ENCODE peak calls at places on chromosomes 11 and 22, in four cellular contexts. N is GM19239, P is AG08395, A is upper lobe of right lung. F is an unnamed sample.

GRCh38 chr11:61555051-61555969 is 25.6 kb downstream of the SYT7 start:
- DNase-seq in N (no peak), P (no peak), A (no peak), F (no peak)

GRCh38 chr11:68441466-68442230 is 18.9 kb upstream of the PPP6R3 start:
- DNase-seq in P (no peak), A (no peak), N (no peak), F (no peak)

GRCh38 chr22:34897126-34897525 is 168.8 kb upstream of the ISX start:
- DNase-seq in N (no peak), P (peak), A (no peak), F (no peak)

GRCh38 chr11:118434123-118434552 is 2.2 kb upstream of the KMT2A start:
- DNase-seq in P (no peak), N (no peak), A (no peak), F (no peak)

GRCh38 chr11:2693271-2693833 is 6.4 kb downstream of the KCNQ1OT1 start:
- DNase-seq in P (no peak), N (no peak), A (no peak), F (peak)

GRCh38 chr11:64268687-64269379 is 15.6 kb downstream of the BAD start:
- DNase-seq in P (no peak), A (peak), N (no peak), F (peak)

GRCh38 chr11:7890417-7891179 is 40.5 kb downstream of the OR10A6 start:
- DNase-seq in N (no peak), A (no peak), P (no peak), F (no peak)

GRCh38 chr11:75403037-75403436 is 3.7 kb downstream of the RPS3 start:
- DNase-seq in A (no peak), P (no peak), N (no peak), F (no peak)

GRCh38 chr11:74018331-74019005 is 9.6 kb upstream of the UCP3 start:
- DNase-seq in N (no peak), P (peak), A (peak), F (peak)

GRCh38 chr11:131979364-131979763 is 608.9 kb downstream of the NTM start:
- DNase-seq in N (no peak), P (no peak), A (no peak), F (no peak)

GRCh38 chr11:76524919-76525318 is 80.1 kb downstream of the EMSY start:
- DNase-seq in N (no peak), A (no peak), P (peak), F (no peak)

GRCh38 chr22:44975444-44976262 is 34.2 kb downstream of the PHF21B start:
- DNase-seq in P (peak), A (peak), N (peak), F (peak)

GRCh38 chr22:45602824-45603301 is 68.8 kb upstream of the ATXN10 start:
- DNase-seq in A (no peak), N (no peak), P (peak), F (peak)

GRCh38 chr22:46456818-46457163 is 80.6 kb downstream of the CELSR1 start:
- DNase-seq in P (no peak), A (no peak), N (no peak), F (no peak)

GRCh38 chr22:49724030-49724892 is 103.4 kb downstream of the BRD1 start:
- DNase-seq in N (no peak), P (no peak), A (peak), F (no peak)

GRCh38 chr22:23315341-23315917 is 135.1 kb downstream of the BCR start:
- DNase-seq in A (peak), N (no peak), P (peak), F (no peak)

GRCh38 chr11:5129457-5129877 is 8.7 kb downstream of the OR52A5 start:
- DNase-seq in A (no peak), N (no peak), P (no peak), F (no peak)

GRCh38 chr11:12409621-12410005 is 32.2 kb downstream of the PARVA start:
- DNase-seq in P (no peak), A (no peak), N (no peak), F (no peak)

GRCh38 chr11:43278302-43278956 is 33.4 kb upstream of the API5 start:
- DNase-seq in P (peak), A (no peak), N (no peak), F (no peak)

GRCh38 chr22:32617271-32617670 is 142.7 kb downstream of the FBXO7 start:
- DNase-seq in A (no peak), N (no peak), P (peak), F (no peak)

GRCh38 chr22:23591203-23591791 is 11.2 kb upstream of the IGLL1 start:
- DNase-seq in P (peak), N (peak), A (peak), F (no peak)